ENCODE peak calls at places on chromosomes 1 and 21, in eight cellular contexts. N is ovary, T is sigmoid colon, C is transverse colon, H is H1, X is A549, E is stomach, Y is K562. G is an unnamed sample. For H3K4me1, the result is how much of the 10 kb centered on the place peaks cover.

GRCh38 chr1:116676291-116676690 is 8.8 kb upstream of the IGSF3 start:
- DNase-seq in N (no peak), T (no peak), C (no peak), H (no peak), X (no peak), E (no peak), Y (no peak), G (no peak)

GRCh38 chr1:182861994-182862393 is 22.8 kb downstream of the DHX9 start:
- DNase-seq in N (no peak), T (no peak), C (no peak), H (no peak), X (no peak), E (no peak), Y (no peak), G (no peak)

GRCh38 chr1:26259578-26259977 is 20.3 kb upstream of the SH3BGRL3 start:
- DNase-seq in N (no peak), T (no peak), C (no peak), H (no peak), X (no peak), E (no peak), Y (no peak), G (no peak)

GRCh38 chr21:43353282-43354010 is 73.5 kb downstream of the SIK1 start:
- DNase-seq in N (no peak), T (no peak), C (no peak), H (no peak), X (no peak), E (no peak), Y (no peak), G (no peak)

GRCh38 chr1:150261367-150261766 is 3.8 kb downstream of the CA14 start:
- DNase-seq in N (no peak), T (peak), C (no peak), H (no peak), X (no peak), E (no peak), Y (no peak), G (no peak)

GRCh38 chr1:88228153-88228552 is 455.9 kb upstream of the PKN2 start:
- DNase-seq in N (no peak), T (no peak), C (no peak), H (no peak), X (peak), E (no peak), Y (no peak), G (no peak)

GRCh38 chr1:204186597-204186996 is 9.7 kb downstream of the KISS1 start:
- DNase-seq in N (no peak), T (no peak), C (no peak), H (no peak), X (no peak), E (no peak), Y (no peak), G (no peak)

GRCh38 chr1:232328496-232329102 is 301.3 kb downstream of the SIPA1L2 start:
- DNase-seq in N (no peak), T (no peak), C (no peak), H (no peak), X (no peak), E (no peak), Y (no peak), G (no peak)

GRCh38 chr1:75438355-75438754 is 172.6 kb downstream of the SLC44A5 start:
- DNase-seq in N (no peak), T (no peak), C (no peak), H (no peak), X (no peak), E (no peak), Y (no peak), G (no peak)

GRCh38 chr1:18927654-18928272 is 25.4 kb upstream of the ALDH4A1 start:
- DNase-seq in N (no peak), T (no peak), C (no peak), H (no peak), X (no peak), E (no peak), Y (no peak), G (no peak)

GRCh38 chr1:92882817-92883216 is 51.0 kb downstream of the RPL5 start:
- DNase-seq in N (no peak), T (no peak), C (peak), H (no peak), X (no peak), E (no peak), Y (no peak), G (no peak)

GRCh38 chr1:20405893-20406604 is 80.0 kb downstream of the CAMK2N1 start:
- DNase-seq in N (no peak), T (no peak), C (no peak), H (no peak), X (no peak), E (no peak), Y (no peak), G (no peak)

GRCh38 chr1:9202240-9202870 is 32.2 kb upstream of the H6PD start:
- DNase-seq in N (no peak), T (no peak), C (no peak), H (no peak), X (no peak), E (no peak), Y (no peak), G (no peak)

GRCh38 chr1:170560681-170561285 is 28.8 kb downstream of the GORAB start:
- DNase-seq in N (no peak), T (no peak), C (no peak), H (no peak), X (no peak), E (no peak), Y (no peak), G (no peak)

GRCh38 chr1:192544983-192545393 is 30.6 kb upstream of the RGS1 start:
- DNase-seq in N (no peak), T (no peak), C (no peak), H (no peak), X (no peak), E (no peak), Y (no peak), G (no peak)

GRCh38 chr1:85665932-85666331 is 42.3 kb downstream of the ZNHIT6 start:
- DNase-seq in N (no peak), T (no peak), C (no peak), H (no peak), X (no peak), E (no peak), Y (no peak), G (no peak)

GRCh38 chr1:85660541-85660940 is 47.7 kb downstream of the ZNHIT6 start:
- DNase-seq in N (no peak), T (no peak), C (no peak), H (no peak), X (no peak), E (no peak), Y (no peak), G (no peak)

GRCh38 chr1:85659174-85659573 is 49.1 kb downstream of the ZNHIT6 start:
- DNase-seq in N (no peak), T (no peak), C (no peak), H (no peak), X (no peak), E (no peak), Y (no peak), G (no peak)

GRCh38 chr1:85663382-85663781 is 44.9 kb downstream of the ZNHIT6 start:
- DNase-seq in N (no peak), T (no peak), C (no peak), H (no peak), X (no peak), E (no peak), Y (no peak), G (no peak)

DNA sequence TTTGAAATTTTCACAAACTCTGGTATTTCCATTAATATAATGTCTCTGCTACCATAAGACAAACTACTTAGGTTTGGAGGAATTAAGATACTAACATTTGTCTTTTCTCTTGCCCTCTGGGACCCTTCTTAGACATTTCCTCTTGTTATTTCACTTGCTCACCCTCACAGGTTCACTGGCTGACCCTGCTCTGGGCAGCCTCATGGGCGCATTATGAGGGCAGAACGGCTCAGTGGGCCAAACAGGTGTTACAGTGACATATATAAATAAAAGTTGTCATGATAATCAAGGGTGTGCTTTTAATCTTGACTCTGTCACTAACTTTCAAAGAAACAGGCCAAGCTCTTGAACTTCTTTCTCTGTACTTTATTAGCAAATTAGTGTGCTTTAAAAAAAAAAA is 46.5 kb downstream of the ZNHIT6 start:
- DNase-seq in N (no peak), T (no peak), C (no peak), H (no peak), X (peak), E (no peak), Y (no peak), G (no peak)
- H3K4me1 ChIP-seq in N (under half), T (under half), C (under half), H (under half), X (under half), E (under half), Y (under half), G (under half)

GRCh38 chr21:44684483-44684882 is 2.5 kb upstream of the KRTAP12-1 start:
- DNase-seq in N (no peak), T (no peak), C (no peak), H (no peak), X (no peak), E (no peak), Y (no peak), G (no peak)

GRCh38 chr21:44684077-44684476 is 2.1 kb upstream of the KRTAP12-1 start:
- DNase-seq in N (no peak), T (no peak), C (no peak), H (no peak), X (no peak), E (no peak), Y (no peak), G (no peak)

GRCh38 chr21:44681152-44681551 is 811 bp downstream of the KRTAP12-1 start:
- DNase-seq in N (no peak), T (no peak), C (no peak), H (no peak), X (no peak), E (no peak), Y (no peak), G (no peak)

GRCh38 chr21:44682580-44683151 is 703 bp upstream of the KRTAP12-1 start:
- DNase-seq in N (no peak), T (no peak), C (no peak), H (no peak), X (no peak), E (no peak), Y (no peak), G (no peak)

GRCh38 chr21:44681861-44682579 is at the start of gene KRTAP12-1:
- DNase-seq in N (no peak), T (no peak), C (no peak), H (no peak), X (no peak), E (no peak), Y (no peak), G (no peak)
- TF ChIP-seq EP300 in N (no peak), T (no peak), C (no peak), H (no peak), X (no peak), E (no peak), Y (no peak), G (no peak)

GRCh38 chr1:176579087-176579486 is 116.1 kb downstream of the PAPPA2 start:
- DNase-seq in N (no peak), T (no peak), C (no peak), H (no peak), X (no peak), E (no peak), Y (no peak), G (no peak)
- H3K4me1 ChIP-seq in N (under half), T (under half), C (under half), H (under half), X (under half), E (under half), Y (under half), G (under half)

GRCh38 chr1:1617516-1617915 is 2.2 kb downstream of the MIB2 start:
- DNase-seq in N (no peak), T (no peak), C (no peak), H (no peak), X (no peak), E (no peak), Y (no peak), G (no peak)
- TF ChIP-seq EP300 in N (no peak), T (no peak), C (no peak), H (no peak), X (no peak), E (no peak), Y (no peak), G (no peak)